ENCODE peak calls at places on chromosomes 16 and 17, in seven cellular contexts. L, Z, A, W, K, T and Q are unnamed samples.

GRCh38 chr16:88799569-88800276 is 3.9 kb upstream of the CDT1 start:
- DNase-seq in Z (peak; percentile 32), L (no peak), W (no peak), A (no peak), T (no peak), K (no peak), Q (no peak)

GRCh38 chr16:85682516-85682915 is 6.2 kb downstream of the GINS2 start:
- DNase-seq in W (no peak), T (no peak), K (no peak), L (no peak), A (no peak), Z (no peak), Q (no peak)

GRCh38 chr16:11109551-11109950 is 146.5 kb downstream of the SOCS1 start:
- DNase-seq in W (no peak), Z (no peak), A (no peak), T (no peak), L (no peak), K (no peak), Q (no peak)

GRCh38 chr17:50133028-50133768 is 3.2 kb upstream of the SAMD14 start:
- DNase-seq in A (peak; percentile 43), Z (no peak), W (peak; percentile 89), T (peak; percentile 84), L (no peak), K (no peak), Q (no peak)

GRCh38 chr17:18259621-18260331 is 686 bp upstream of the MIEF2 start:
- DNase-seq in A (no peak), L (no peak), Z (no peak), K (no peak), W (no peak), T (no peak), Q (no peak)

GRCh38 chr16:66798162-66798561 is 3.2 kb downstream of the TERB1 start:
- DNase-seq in W (no peak), T (no peak), K (no peak), Z (no peak), L (no peak), A (peak; percentile 11), Q (no peak)

GRCh38 chr16:56048425-56049100 is 142.7 kb upstream of the GNAO1 start:
- DNase-seq in W (no peak), A (no peak), L (no peak), T (no peak), Z (no peak), K (no peak), Q (no peak)

GRCh38 chr17:65022751-65023421 is 33.7 kb downstream of the GNA13 start:
- DNase-seq in A (peak; percentile 76), K (no peak), T (no peak), W (no peak), Z (no peak), L (no peak), Q (no peak)

GRCh38 chr16:81956213-81956948 is 54.9 kb downstream of the SDR42E1 start:
- DNase-seq in T (no peak), Z (no peak), A (peak; percentile 49), W (no peak), K (no peak), L (no peak), Q (no peak)

GRCh38 chr17:77371117-77371887 is 230.5 kb downstream of the SEC14L1 start:
- DNase-seq in L (no peak), T (peak; percentile 43), A (no peak), Z (no peak), K (peak; percentile 4), W (no peak), Q (no peak)

GRCh38 chr16:52470601-52471000 is 76.3 kb downstream of the TOX3 start:
- DNase-seq in L (no peak), W (no peak), K (no peak), Z (no peak), A (no peak), T (no peak), Q (no peak)

GRCh38 chr17:42317256-42317966 is 29.1 kb downstream of the STAT5A start:
- DNase-seq in K (no peak), A (no peak), L (no peak), Z (no peak), W (no peak), T (no peak), Q (no peak)

DNA sequence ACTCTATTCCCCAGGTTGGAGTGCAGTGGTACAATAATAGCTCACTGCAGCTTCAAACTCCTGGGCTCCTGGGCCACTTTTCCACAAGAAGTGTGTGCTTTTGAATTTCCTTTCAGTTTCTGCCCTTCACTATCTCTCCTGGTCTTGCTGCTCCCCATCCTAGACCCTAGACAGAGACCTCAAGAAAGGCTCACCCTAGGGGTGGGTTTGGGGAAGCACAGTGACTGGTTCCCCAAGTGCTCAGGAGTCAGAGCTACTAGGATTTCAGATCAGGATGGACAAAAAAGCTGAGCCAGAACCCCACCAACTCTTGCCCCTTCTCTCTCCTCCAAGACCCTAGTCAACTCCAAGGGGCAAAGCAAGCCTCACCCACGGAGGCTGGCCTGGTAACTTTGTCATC is 1.6 kb upstream of the SEBOX start:
- DNase-seq in Z (no peak), W (peak; percentile 64), T (no peak), A (no peak), L (no peak), K (no peak), Q (no peak)
- TF ChIP-seq CTCF in Z (no peak), W (peak; percentile 38), T (no peak), A (peak; percentile 1), L (no peak), K (no peak), Q (no peak)

GRCh38 chr16:78060295-78060694 is 37.9 kb downstream of the CLEC3A start:
- DNase-seq in W (no peak), L (no peak), T (no peak), Z (no peak), K (no peak), A (no peak), Q (no peak)
- TF ChIP-seq CTCF in W (peak; percentile 59), L (no peak), T (no peak), Z (no peak), K (no peak), A (no peak), Q (no peak)

DNA sequence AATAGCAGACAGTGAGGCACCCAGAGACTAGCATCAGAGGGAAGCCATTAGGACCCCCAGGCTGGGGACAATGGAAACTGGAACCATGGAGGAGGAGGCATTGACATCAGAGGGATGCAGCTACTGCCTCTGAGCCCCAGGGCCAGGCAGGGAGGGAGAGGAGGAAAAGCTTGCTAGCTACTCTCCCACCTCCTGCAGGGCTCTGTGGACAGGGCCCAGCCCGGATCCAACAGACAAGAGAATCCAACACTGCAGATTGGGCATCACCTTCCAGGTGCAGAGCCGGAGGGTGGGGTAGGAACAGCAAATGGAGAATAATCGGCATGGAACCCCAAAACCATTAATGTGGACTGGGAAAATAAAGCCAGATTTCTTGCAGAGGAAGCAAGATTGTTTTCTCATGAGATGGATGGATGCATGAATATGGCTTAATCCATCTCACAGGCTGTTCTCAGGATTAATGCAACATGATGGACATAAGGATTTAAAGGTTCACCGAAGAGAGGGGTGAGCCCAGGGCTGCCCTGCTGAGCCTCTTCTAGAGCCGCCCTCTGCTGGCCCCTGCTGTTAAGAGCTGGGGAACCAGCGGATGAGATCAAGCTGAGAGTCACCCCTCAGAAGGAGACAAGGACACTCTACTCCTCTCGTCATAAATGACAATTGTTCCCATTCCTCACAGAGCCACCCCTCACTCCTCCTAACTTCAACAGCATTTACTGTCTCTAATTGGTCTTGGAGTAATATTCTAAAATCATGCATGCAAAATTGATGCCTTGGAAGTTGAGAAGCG is 48.8 kb downstream of the DNAH3 start:
- DNase-seq in A (peak; percentile 31), L (peak; percentile 25), W (peak; percentile 65), Z (peak; percentile 4), K (peak; percentile 41), T (no peak), Q (no peak)
- TF ChIP-seq CTCF in A (peak; percentile 52), L (no peak), W (peak; percentile 65), Z (peak; percentile 14), K (peak; percentile 34), T (peak; percentile 26), Q (peak; percentile 46)

GRCh38 chr17:19397556-19398041 is 10.6 kb upstream of the MFAP4 start:
- DNase-seq in A (no peak), K (no peak), W (peak; percentile 88), L (peak; percentile 68), T (no peak), Z (no peak), Q (no peak)
- TF ChIP-seq CTCF in A (no peak), K (no peak), W (peak; percentile 77), L (no peak), T (no peak), Z (no peak), Q (no peak)

DNA sequence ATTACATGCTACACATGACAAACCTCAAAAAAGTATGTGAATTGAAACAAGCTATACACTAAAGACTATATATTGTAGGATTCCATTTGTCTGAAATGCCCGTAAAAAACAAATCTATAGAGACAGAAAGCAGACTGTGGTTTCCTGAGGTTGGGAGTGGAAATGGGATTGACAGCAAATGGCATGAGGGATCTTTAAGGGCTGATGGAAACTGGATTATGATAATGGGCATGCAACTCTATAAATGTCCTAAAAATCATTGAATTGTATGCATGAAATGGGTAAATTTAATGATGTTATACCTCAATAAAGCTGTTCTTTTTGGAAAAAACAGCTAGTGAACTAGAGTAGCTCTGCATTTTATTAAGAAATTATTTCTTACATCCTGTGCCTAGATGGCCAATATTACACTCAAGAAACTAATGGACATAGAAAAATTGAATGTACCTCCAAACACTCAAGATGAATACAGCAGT is 416 bp upstream of the ANKS4B start:
- DNase-seq in W (no peak), L (no peak), A (no peak), K (no peak), T (no peak), Z (no peak), Q (no peak)
- TF ChIP-seq CTCF in W (no peak), L (no peak), A (no peak), K (no peak), T (no peak), Z (no peak), Q (no peak)